ENCODE peak calls at places on chromosomes 12 and 14, in nine cellular contexts. N, B, U, R, S, T, A, M and P are unnamed samples.
A peak's percentile ranks its signal among the peaks of the same experiment; 100 is the strongest.

GRCh38 chr12:68878846-68879245 is 54.1 kb downstream of the CPM start:
- DNase-seq in N (no peak), B (no peak), U (no peak), R (no peak), S (no peak), T (no peak), A (no peak), M (no peak), P (no peak)

GRCh38 chr12:12209043-12209442 is 57.8 kb downstream of the LRP6 start:
- DNase-seq in N (no peak), B (no peak), U (no peak), R (no peak), S (no peak), T (no peak), A (no peak), M (no peak), P (no peak)

GRCh38 chr14:101557811-101558738 is 3.2 kb upstream of the DIO3 start:
- DNase-seq in N (peak; percentile 18), B (no peak), U (no peak), R (no peak), S (peak; percentile 36), T (no peak), A (no peak), M (no peak), P (peak; percentile 52)

GRCh38 chr12:81350309-81350708 is 272.4 kb downstream of the ACSS3 start:
- DNase-seq in N (no peak), B (no peak), U (no peak), R (no peak), S (no peak), T (no peak), A (no peak), M (no peak), P (no peak)

GRCh38 chr12:15933751-15934150 is 22.6 kb downstream of the DERA start:
- DNase-seq in N (no peak), B (no peak), U (no peak), R (no peak), S (no peak), T (no peak), A (peak; percentile 35), M (no peak), P (no peak)

GRCh38 chr12:51938744-51939143 is 12.8 kb upstream of the ACVR1B start:
- DNase-seq in N (no peak), B (no peak), U (no peak), R (no peak), S (no peak), T (no peak), A (no peak), M (peak; percentile 40), P (peak; percentile 31)

GRCh38 chr14:99809376-99809775 is 16.2 kb downstream of the EML1 start:
- DNase-seq in N (peak; percentile 85), B (no peak), U (no peak), R (peak; percentile 28), S (peak; percentile 90), T (no peak), A (peak; percentile 58), M (no peak), P (no peak)

GRCh38 chr14:86708846-86709339 is 1178.9 kb downstream of the FLRT2 start:
- DNase-seq in N (no peak), B (no peak), U (no peak), R (no peak), S (no peak), T (no peak), A (no peak), M (no peak), P (no peak)

GRCh38 chr14:76943072-76943471 is 85.4 kb downstream of the IRF2BPL start:
- DNase-seq in N (no peak), B (no peak), U (no peak), R (no peak), S (no peak), T (no peak), A (no peak), M (no peak), P (no peak)

GRCh38 chr12:94805749-94806148 is 155.4 kb upstream of the TMCC3 start:
- DNase-seq in N (no peak), B (no peak), U (no peak), R (no peak), S (peak; percentile 47), T (no peak), A (peak; percentile 43), M (no peak), P (no peak)

GRCh38 chr14:99718811-99719192 is 34.7 kb downstream of the CYP46A1 start:
- DNase-seq in N (no peak), B (no peak), U (no peak), R (no peak), S (no peak), T (no peak), A (no peak), M (no peak), P (no peak)

GRCh38 chr12:24861751-24862575 is 86.9 kb downstream of the BCAT1 start:
- DNase-seq in N (no peak), B (no peak), U (no peak), R (no peak), S (no peak), T (no peak), A (peak; percentile 25), M (no peak), P (no peak)

GRCh38 chr12:92192361-92192760 is 46.7 kb upstream of the BTG1 start:
- DNase-seq in N (no peak), B (no peak), U (no peak), R (no peak), S (no peak), T (no peak), A (no peak), M (no peak), P (no peak)

GRCh38 chr12:47889040-47889439 is 15.8 kb downstream of the VDR start:
- DNase-seq in N (no peak), B (no peak), U (no peak), R (no peak), S (no peak), T (peak; percentile 84), A (no peak), M (peak; percentile 53), P (no peak)

GRCh38 chr14:52296378-52296777 is 17.7 kb upstream of the PTGER2 start:
- DNase-seq in N (no peak), B (no peak), U (no peak), R (no peak), S (no peak), T (no peak), A (no peak), M (no peak), P (no peak)

GRCh38 chr14:52304248-52304904 is 9.7 kb upstream of the PTGER2 start:
- DNase-seq in N (no peak), B (no peak), U (no peak), R (no peak), S (peak; percentile 59), T (no peak), A (no peak), M (no peak), P (no peak)

GRCh38 chr14:52305014-52305413 is 9.1 kb upstream of the PTGER2 start:
- DNase-seq in N (no peak), B (no peak), U (no peak), R (no peak), S (no peak), T (no peak), A (no peak), M (no peak), P (no peak)

GRCh38 chr14:52298795-52299194 is 15.3 kb upstream of the PTGER2 start:
- DNase-seq in N (no peak), B (no peak), U (no peak), R (no peak), S (no peak), T (no peak), A (no peak), M (no peak), P (no peak)

DNA sequence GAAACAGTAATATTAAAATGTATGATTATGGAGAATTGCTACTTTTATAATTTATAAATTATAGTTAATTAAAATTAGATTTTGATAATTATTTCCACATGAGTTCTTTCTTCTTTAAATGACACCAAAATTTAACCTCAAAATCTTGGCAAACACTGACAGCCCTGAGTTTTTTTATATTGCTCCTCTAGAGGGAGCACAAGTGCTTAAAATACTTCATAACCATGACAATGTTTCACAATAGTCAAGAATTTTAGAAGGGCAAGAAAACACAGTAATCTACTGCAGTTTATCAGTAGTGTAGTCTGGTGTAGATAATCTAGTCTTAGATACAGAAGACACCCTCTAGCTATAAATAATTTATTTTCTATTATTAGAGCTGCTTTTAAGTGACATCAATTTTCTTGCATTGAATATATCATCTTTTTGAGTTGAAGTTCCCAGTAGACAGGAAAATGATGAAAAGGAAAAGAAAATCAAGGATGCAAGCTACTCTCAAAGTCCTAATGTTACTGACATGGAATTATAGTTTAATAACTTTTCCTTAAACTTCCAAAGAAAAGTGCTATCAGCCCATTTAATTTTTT is 14.3 kb upstream of the PTGER2 start:
- DNase-seq in N (no peak), B (no peak), U (no peak), R (no peak), S (peak; percentile 82), T (peak; percentile 76), A (peak; percentile 71), M (peak; percentile 43), P (no peak)
- H3K27ac ChIP-seq in N (no peak overlapping the region), B (no peak overlapping the region), U (no peak overlapping the region), R (no peak overlapping the region), S (no peak overlapping the region), T (no peak overlapping the region), A (no peak overlapping the region), M (no peak overlapping the region), P (no peak overlapping the region)

DNA sequence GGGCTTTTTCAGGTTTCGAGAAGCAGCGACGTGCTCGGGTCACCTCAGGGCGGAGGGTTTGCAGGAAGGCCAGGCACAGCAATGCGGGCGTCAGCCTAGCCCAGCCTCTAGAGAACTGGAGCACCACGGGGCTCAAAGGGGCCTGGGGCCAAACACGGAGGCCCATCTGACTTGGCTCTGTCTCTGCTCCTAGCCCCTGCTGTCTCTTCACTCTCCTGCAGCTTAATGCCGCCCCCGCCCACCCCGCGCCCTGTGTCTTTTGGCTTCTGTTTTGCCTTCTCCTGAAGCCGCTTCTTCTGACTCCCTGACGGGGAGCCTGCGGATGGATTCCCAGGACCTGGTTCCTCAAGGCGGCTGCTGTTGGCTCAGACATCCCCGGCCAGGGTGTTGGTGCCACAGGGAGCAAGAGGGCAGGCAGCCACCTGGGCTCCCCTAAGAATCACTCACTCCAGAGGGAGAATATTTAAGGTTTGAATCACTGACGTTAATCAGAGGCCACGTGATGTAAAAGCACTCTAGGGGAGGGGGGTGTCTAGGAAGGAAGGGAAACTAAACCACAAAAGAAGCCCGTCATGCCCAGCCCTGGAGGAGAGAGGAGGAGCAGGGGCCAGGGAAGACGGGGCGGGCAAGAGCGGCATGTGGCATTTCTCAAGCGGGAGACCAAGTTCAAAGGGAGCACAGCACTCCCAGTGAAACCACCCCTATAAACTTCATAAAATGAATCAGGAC is 36.9 kb upstream of the PRMT8 start:
- DNase-seq in N (peak; percentile 3), B (no peak), U (no peak), R (no peak), S (peak; percentile 36), T (no peak), A (peak; percentile 46), M (no peak), P (no peak)
- H3K27me3 ChIP-seq in N (no peaks in the 10 kb centered on the region), B (no peaks in the 10 kb centered on the region), U (no peaks in the 10 kb centered on the region), R (no peaks in the 10 kb centered on the region), S (no peaks in the 10 kb centered on the region), T (no peaks in the 10 kb centered on the region), A (no peaks in the 10 kb centered on the region), M (peaks cover 4% of the 10 kb centered on the region), P (no peaks in the 10 kb centered on the region)

GRCh38 chr12:76471579-76471978 is 88.0 kb downstream of the OSBPL8 start:
- DNase-seq in N (no peak), B (no peak), U (no peak), R (no peak), S (no peak), T (no peak), A (peak; percentile 4), M (no peak), P (no peak)
- H3K4me1 ChIP-seq in N (peaks cover 16% of the 10 kb centered on the region), B (no peaks in the 10 kb centered on the region), U (peaks cover 4% of the 10 kb centered on the region), R (peaks cover 23% of the 10 kb centered on the region), S (peaks cover 9% of the 10 kb centered on the region), T (peaks cover 19% of the 10 kb centered on the region), A (peaks cover 3% of the 10 kb centered on the region), M (no peaks in the 10 kb centered on the region), P (no peaks in the 10 kb centered on the region)

GRCh38 chr12:118359541-118359915 is 13.2 kb downstream of the TAOK3 start:
- DNase-seq in N (no peak), B (no peak), U (no peak), R (no peak), S (no peak), T (peak; percentile 80), A (no peak), M (peak; percentile 75), P (no peak)
- H3K27ac ChIP-seq in N (no peak overlapping the region), B (peak overlapping the region; percentile 13), U (no peak overlapping the region), R (peak overlapping the region; percentile 3), S (no peak overlapping the region), T (peak overlapping the region; percentile 69), A (peak overlapping the region; percentile 77), M (peak overlapping the region; percentile 32), P (peak overlapping the region; percentile 19)